ENCODE peak calls at places on chromosomes 7 and 10, in seven cellular contexts. K is esophagus squamous epithelium, X is Caco-2, H is IMR-90, C is GM23338, N is PC-3, O is astrocyte of the spinal cord. Q is an unnamed sample.

GRCh38 chr10:37704566-37704965 is 152.8 kb downstream of the ZNF248 start:
- DNase-seq in H (no peak), C (no peak), K (no peak), N (no peak), O (no peak), X (no peak), Q (no peak)

GRCh38 chr7:1233328-1234048 is 816 bp downstream of the UNCX start:
- DNase-seq in X (no peak), N (no peak), C (peak), O (no peak), K (no peak), H (no peak), Q (no peak)

GRCh38 chr7:134515569-134516468 is 11.5 kb upstream of the AKR1B10 start:
- DNase-seq in X (no peak), C (no peak), K (no peak), N (peak), O (peak), H (peak), Q (peak)

GRCh38 chr10:12768156-12768731 is 233.3 kb downstream of the CCDC3 start:
- DNase-seq in O (peak), K (no peak), N (peak), C (peak), H (peak), X (no peak), Q (peak)

GRCh38 chr7:24826662-24827020 is 69.4 kb upstream of the GSDME start:
- DNase-seq in O (peak), X (no peak), K (no peak), N (no peak), H (no peak), C (no peak), Q (no peak)

GRCh38 chr10:122999347-122999746 is 9.2 kb downstream of the IKZF5 start:
- DNase-seq in C (no peak), N (peak), H (no peak), K (no peak), O (no peak), X (no peak), Q (peak)

GRCh38 chr7:158310924-158311713 is 276.5 kb downstream of the PTPRN2 start:
- DNase-seq in K (no peak), X (no peak), H (no peak), O (no peak), C (no peak), N (no peak), Q (no peak)

GRCh38 chr7:101125989-101126650 is 784 bp upstream of the SERPINE1 start:
- DNase-seq in H (peak), X (no peak), C (no peak), K (no peak), O (peak), N (no peak), Q (peak)

GRCh38 chr10:110455440-110455839 is 42.3 kb upstream of the DUSP5 start:
- DNase-seq in K (no peak), O (no peak), X (no peak), C (no peak), N (no peak), H (no peak), Q (no peak)

GRCh38 chr7:48887500-48887899 is 36.8 kb upstream of the CDC14C start:
- DNase-seq in N (peak), K (no peak), X (no peak), C (no peak), H (no peak), O (peak), Q (peak)

GRCh38 chr7:143494622-143495021 is 16.9 kb downstream of the TAS2R41 start:
- DNase-seq in K (no peak), X (no peak), H (peak), C (peak), N (peak), O (no peak), Q (no peak)

GRCh38 chr7:72039460-72039859 is 372.7 kb downstream of the CALN1 start:
- DNase-seq in H (no peak), C (no peak), O (no peak), X (no peak), K (no peak), N (no peak), Q (no peak)

GRCh38 chr7:149867762-149868637 is 5.8 kb upstream of the ATP6V0E2 start:
- DNase-seq in N (no peak), H (no peak), O (no peak), X (no peak), K (no peak), C (no peak), Q (no peak)

GRCh38 chr7:159008417-159008816 is 136.2 kb downstream of the VIPR2 start:
- DNase-seq in O (no peak), N (no peak), K (no peak), X (no peak), H (no peak), C (no peak), Q (no peak)

GRCh38 chr10:100534726-100535125 is 1.0 kb upstream of the HIF1AN start:
- DNase-seq in O (no peak), C (no peak), K (no peak), H (no peak), X (no peak), N (no peak), Q (no peak)

GRCh38 chr10:75717126-75717916 is 285.9 kb downstream of the LRMDA start:
- DNase-seq in N (peak), K (no peak), X (peak), H (no peak), O (no peak), C (no peak), Q (peak)

GRCh38 chr7:31938650-31939049 is 131.6 kb downstream of the PDE1C start:
- DNase-seq in O (peak), N (peak), C (peak), X (no peak), H (peak), K (no peak), Q (no peak)

GRCh38 chr7:84647797-84648762 is 453.5 kb upstream of the SEMA3A start:
- DNase-seq in X (no peak), K (no peak), C (no peak), H (peak), N (peak), O (peak), Q (peak)

GRCh38 chr7:107255602-107256001 is 86.8 kb downstream of the HBP1 start:
- DNase-seq in N (no peak), C (no peak), O (no peak), X (no peak), K (no peak), H (no peak), Q (no peak)

GRCh38 chr10:14602807-14603538 is 171.7 kb downstream of the FAM107B start:
- DNase-seq in O (peak), K (no peak), C (peak), N (peak), H (peak), X (no peak), Q (peak)

GRCh38 chr7:21911341-21911875 is 34.3 kb downstream of the CDCA7L start:
- DNase-seq in O (peak), H (peak), C (no peak), K (no peak), X (no peak), N (peak), Q (peak)

GRCh38 chr10:45550903-45551302 is 121.7 kb downstream of the ZFAND4 start:
- DNase-seq in C (no peak), X (no peak), O (no peak), K (no peak), H (peak), N (peak), Q (no peak)

GRCh38 chr7:112874909-112875308 is 84.7 kb upstream of the TMEM168 start:
- DNase-seq in C (no peak), N (no peak), O (no peak), H (no peak), X (no peak), K (no peak), Q (no peak)

GRCh38 chr7:43834463-43835251 is 34.7 kb downstream of the MRPS24 start:
- DNase-seq in X (no peak), N (peak), H (peak), K (no peak), C (no peak), O (peak), Q (peak)

GRCh38 chr7:100160067-100160466 is 1.5 kb upstream of the TRAPPC14 start:
- DNase-seq in C (no peak), X (no peak), O (no peak), N (no peak), K (no peak), H (no peak), Q (no peak)

GRCh38 chr7:149742075-149742701 is 31.2 kb downstream of the ZNF467 start:
- DNase-seq in X (peak), H (peak), C (peak), K (no peak), O (peak), N (peak), Q (peak)

GRCh38 chr7:50284296-50284695 is 20.2 kb upstream of the IKZF1 start:
- DNase-seq in N (no peak), O (no peak), C (no peak), K (no peak), X (no peak), H (no peak), Q (no peak)

GRCh38 chr7:43577485-43577951 is 5.4 kb upstream of the STK17A start:
- DNase-seq in H (peak), C (no peak), X (peak), K (no peak), O (no peak), N (no peak), Q (peak)

GRCh38 chr10:99661370-99661749 is 2.1 kb downstream of the ENTPD7 start:
- DNase-seq in C (no peak), O (peak), X (no peak), H (peak), N (peak), K (no peak), Q (peak)

GRCh38 chr10:48685731-48686130 is 1.1 kb downstream of the WDFY4 start:
- DNase-seq in K (no peak), X (no peak), C (no peak), H (no peak), N (no peak), O (no peak), Q (no peak)
- H3K4me3 ChIP-seq in K (no peak), X (no peak), C (no peak), H (no peak), N (no peak), O (no peak), Q (no peak)

GRCh38 chr7:7330997-7331396 is 148.7 kb downstream of the C1GALT1 start:
- DNase-seq in O (no peak), X (peak), N (no peak), H (no peak), K (no peak), C (peak), Q (no peak)
- TF ChIP-seq CTCF in O (peak), X (peak), N (peak), H (no peak), K (no peak), C (peak), Q (no peak)

GRCh38 chr10:3473271-3473670 is 300.7 kb upstream of the PITRM1 start:
- DNase-seq in K (no peak), H (no peak), O (no peak), N (no peak), C (no peak), X (no peak), Q (no peak)

GRCh38 chr10:3474266-3474665 is 301.7 kb upstream of the PITRM1 start:
- DNase-seq in X (no peak), N (no peak), O (no peak), H (no peak), C (no peak), K (no peak), Q (no peak)

GRCh38 chr10:3471497-3471896 is 298.9 kb upstream of the PITRM1 start:
- DNase-seq in N (no peak), C (no peak), K (no peak), O (no peak), H (no peak), X (no peak), Q (no peak)

GRCh38 chr10:3471927-3472704 is 299.5 kb upstream of the PITRM1 start:
- DNase-seq in O (peak), K (no peak), N (peak), C (peak), X (no peak), H (no peak), Q (no peak)

GRCh38 chr10:3472705-3473078 is 300.1 kb upstream of the PITRM1 start:
- DNase-seq in X (no peak), O (peak), H (peak), C (no peak), K (no peak), N (peak), Q (peak)
- H3K4me3 ChIP-seq in X (no peak), O (no peak), H (no peak), C (no peak), K (peak), N (peak), Q (peak)

GRCh38 chr10:69007260-69007659 is 18.7 kb downstream of the KIFBP start:
- DNase-seq in K (no peak), N (peak), C (no peak), X (no peak), H (no peak), O (no peak), Q (no peak)
- TF ChIP-seq CTCF in K (no peak), N (peak), C (no peak), X (no peak), H (no peak), O (no peak), Q (peak)